ENCODE peak calls at places on chromosome 12, in five cellular contexts. L is A549, S is K562, I is HepG2, J is GM12878. T is an unnamed sample.
A peak's percentile ranks its signal among the peaks of the same experiment; 100 is the strongest.

GRCh38 chr12:25311501-25311900 is 60.8 kb upstream of the KRAS start:
- DNase-seq in L (no peak), S (no peak), I (no peak), J (no peak), T (no peak)

GRCh38 chr12:123989753-123990152 is 16.7 kb downstream of the ZNF664 start:
- DNase-seq in L (no peak), S (no peak), I (no peak), J (no peak), T (no peak)

GRCh38 chr12:30884804-30885203 is 41.7 kb upstream of the TSPAN11 start:
- DNase-seq in L (no peak), S (no peak), I (no peak), J (no peak), T (no peak)

GRCh38 chr12:88325076-88325827 is 183.1 kb downstream of the TMTC3 start:
- DNase-seq in L (peak; percentile 16), S (no peak), I (no peak), J (no peak), T (no peak)

GRCh38 chr12:53324113-53324778 is 2.8 kb upstream of the AAAS start:
- DNase-seq in L (no peak), S (peak; percentile 56), I (no peak), J (peak; percentile 56), T (peak; percentile 58)

GRCh38 chr12:5905757-5906156 is 39.3 kb downstream of the ANO2 start:
- DNase-seq in L (no peak), S (no peak), I (no peak), J (no peak), T (no peak)

GRCh38 chr12:57522887-57523705 is 472 bp downstream of the MBD6 start:
- DNase-seq in L (no peak), S (no peak), I (no peak), J (no peak), T (peak; percentile 82)

GRCh38 chr12:45745861-45746277 is 16.4 kb downstream of the ARID2 start:
- DNase-seq in L (no peak), S (no peak), I (no peak), J (no peak), T (peak; percentile 26)

GRCh38 chr12:51977320-51977753 is 25.8 kb downstream of the ACVR1B start:
- DNase-seq in L (no peak), S (no peak), I (peak; percentile 27), J (no peak), T (no peak)

GRCh38 chr12:123106640-123107359 is 44.1 kb downstream of the PITPNM2 start:
- DNase-seq in L (no peak), S (peak; percentile 70), I (no peak), J (no peak), T (no peak)

GRCh38 chr12:68932701-68933563 is at the start of gene CPM:
- DNase-seq in L (peak; percentile 78), S (peak; percentile 79), I (no peak), J (no peak), T (peak; percentile 72)

DNA sequence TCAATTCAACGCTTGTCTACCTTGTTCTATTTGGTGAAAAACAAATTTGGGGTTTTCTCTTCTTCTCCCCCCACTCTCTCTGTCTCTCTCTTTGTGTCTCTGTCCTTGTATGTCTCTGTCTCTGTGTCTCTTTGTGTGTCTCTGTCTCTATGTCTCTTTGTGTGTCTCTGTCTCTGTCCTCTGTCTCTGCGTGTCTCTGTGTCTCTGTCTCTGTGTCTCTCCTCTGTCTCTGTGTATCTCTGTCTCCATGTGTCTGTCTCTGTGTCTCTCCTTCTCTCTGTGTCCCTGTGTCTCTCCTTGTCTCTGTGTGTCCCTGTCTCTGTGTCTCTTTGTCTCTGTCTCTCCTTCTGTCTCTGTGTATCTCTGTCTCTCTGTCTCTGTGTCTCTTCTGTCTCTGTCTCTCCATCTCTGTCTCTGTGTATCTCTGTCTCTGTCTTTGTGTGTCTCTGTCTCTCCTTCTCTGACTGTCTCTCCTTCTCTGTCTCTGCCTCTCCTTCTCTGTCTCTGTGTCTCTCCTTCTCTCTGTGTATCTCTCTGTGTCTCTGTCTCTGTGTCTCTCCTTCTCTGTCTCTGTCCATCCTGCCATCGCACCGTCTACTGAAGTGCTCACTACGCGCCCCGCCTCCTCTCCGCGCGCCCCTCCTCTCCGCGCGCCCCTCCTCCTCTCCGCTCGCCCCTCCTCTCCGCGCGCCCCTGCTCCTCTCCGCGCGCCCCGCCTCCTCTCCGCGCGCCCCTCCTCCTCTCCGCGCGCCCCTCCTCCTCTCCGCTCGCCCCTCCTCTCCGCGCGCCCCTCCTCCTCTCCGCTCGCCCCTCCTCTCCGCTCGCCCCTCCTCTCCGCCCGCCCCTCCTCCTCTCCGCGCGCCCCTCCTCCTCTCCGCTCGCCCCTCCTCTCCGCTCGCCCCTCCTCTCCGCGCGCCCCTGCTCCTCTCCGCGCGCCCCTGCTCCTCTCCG is 12.8 kb downstream of the LRCOL1 start:
- DNase-seq in L (no peak), S (no peak), I (no peak), J (no peak), T (peak; percentile 73)
- TF ChIP-seq JUNB in L (no peak), S (no peak), I (no peak), J (no peak), T (no peak)

DNA sequence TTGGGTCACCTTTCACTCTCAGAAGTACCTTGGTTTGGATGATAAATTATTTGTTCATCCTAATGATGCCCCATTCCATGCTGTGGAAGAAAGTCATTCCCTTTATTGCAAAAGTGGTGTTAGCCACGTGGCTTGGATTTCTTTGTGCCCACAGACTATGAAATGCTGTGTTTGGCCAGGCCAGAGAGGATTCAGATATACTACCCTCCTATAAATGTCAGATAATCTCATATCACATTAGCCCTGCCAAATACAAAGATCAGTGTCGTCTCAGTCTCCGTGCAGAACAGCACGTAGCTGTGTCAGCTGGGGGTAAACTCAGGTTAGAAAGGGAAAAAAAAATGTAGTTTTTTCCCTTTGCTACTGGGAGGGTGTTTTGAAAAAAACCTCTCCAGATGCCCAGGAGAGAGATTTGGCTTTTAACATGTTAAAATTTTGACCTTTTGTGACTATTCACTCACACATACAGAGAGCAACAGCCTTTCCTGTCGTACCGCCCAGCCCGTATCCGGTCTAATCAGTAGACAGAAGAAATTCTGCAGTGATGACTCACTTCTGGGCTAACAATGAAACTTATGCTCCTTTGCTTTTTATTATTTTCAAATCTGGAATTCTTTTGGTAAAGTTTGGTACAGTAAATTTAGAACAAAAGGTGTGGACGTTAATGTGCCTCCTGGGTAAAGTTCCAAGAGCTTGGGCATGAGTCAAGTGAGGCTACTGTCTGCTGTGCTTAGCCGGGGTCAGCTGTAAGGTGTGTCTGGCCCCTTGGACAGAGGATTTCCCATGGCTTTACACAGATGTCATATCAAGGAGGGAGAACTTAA is 8.5 kb upstream of the PTPRB start:
- DNase-seq in L (peak; percentile 60), S (peak; percentile 70), I (peak; percentile 41), J (no peak), T (peak; percentile 41)
- TF ChIP-seq JUNB in L (peak; percentile 84), S (peak; percentile 42), I (no peak), J (no peak), T (no peak)

GRCh38 chr12:54689984-54690383 is 41.8 kb upstream of the DCD start:
- DNase-seq in L (no peak), S (no peak), I (no peak), J (no peak), T (peak; percentile 84)

GRCh38 chr12:54692353-54692752 is 44.2 kb upstream of the DCD start:
- DNase-seq in L (no peak), S (no peak), I (no peak), J (no peak), T (no peak)

GRCh38 chr12:54689034-54689372 is 40.8 kb upstream of the DCD start:
- DNase-seq in L (no peak), S (no peak), I (no peak), J (no peak), T (peak; percentile 54)

GRCh38 chr12:54684636-54685630 is 36.8 kb upstream of the DCD start:
- DNase-seq in L (no peak), S (no peak), I (no peak), J (no peak), T (peak; percentile 15)

DNA sequence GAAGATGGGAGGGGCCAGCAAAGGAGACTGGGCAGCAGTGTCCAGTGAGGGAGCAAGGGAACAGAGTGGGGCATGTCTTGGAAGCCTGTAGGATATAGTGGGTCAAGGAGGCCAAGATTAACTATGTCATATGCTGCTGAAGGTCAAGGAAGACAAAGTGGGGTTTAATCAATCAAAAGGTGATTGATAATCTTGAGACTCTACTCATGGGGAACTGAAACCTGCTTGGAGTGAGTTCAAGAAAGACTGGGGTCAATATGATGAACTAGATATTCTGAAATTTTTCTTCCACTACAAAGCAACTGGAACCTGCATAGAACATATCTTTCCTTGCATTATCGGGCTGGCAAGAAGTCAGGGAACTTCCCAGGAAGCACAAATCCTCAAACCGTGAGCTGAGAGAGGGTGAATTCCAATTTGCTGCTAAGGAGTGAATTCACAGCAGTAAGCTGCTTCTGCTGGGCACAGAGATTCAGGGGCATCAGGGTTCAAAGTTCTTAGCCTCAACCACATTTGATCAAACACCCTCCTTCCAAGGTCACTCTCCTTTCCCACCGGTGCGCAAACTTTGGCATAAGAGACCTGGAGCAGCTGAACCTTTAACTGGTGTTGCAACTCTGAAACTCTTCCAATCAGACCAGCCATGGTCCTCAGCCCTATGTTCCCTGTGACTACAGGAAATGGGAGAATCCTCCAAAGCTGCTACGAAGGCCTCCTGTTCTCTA is 40.3 kb upstream of the DCD start:
- DNase-seq in L (no peak), S (no peak), I (no peak), J (no peak), T (no peak)
- TF ChIP-seq JUNB in L (no peak), S (no peak), I (no peak), J (no peak), T (no peak)

GRCh38 chr12:116863275-116863767 is 17.9 kb downstream of the HRK start:
- DNase-seq in L (no peak), S (peak; percentile 48), I (peak; percentile 52), J (no peak), T (peak; percentile 82)
- TF ChIP-seq JUNB in L (no peak), S (no peak), I (no peak), J (no peak), T (no peak)

DNA sequence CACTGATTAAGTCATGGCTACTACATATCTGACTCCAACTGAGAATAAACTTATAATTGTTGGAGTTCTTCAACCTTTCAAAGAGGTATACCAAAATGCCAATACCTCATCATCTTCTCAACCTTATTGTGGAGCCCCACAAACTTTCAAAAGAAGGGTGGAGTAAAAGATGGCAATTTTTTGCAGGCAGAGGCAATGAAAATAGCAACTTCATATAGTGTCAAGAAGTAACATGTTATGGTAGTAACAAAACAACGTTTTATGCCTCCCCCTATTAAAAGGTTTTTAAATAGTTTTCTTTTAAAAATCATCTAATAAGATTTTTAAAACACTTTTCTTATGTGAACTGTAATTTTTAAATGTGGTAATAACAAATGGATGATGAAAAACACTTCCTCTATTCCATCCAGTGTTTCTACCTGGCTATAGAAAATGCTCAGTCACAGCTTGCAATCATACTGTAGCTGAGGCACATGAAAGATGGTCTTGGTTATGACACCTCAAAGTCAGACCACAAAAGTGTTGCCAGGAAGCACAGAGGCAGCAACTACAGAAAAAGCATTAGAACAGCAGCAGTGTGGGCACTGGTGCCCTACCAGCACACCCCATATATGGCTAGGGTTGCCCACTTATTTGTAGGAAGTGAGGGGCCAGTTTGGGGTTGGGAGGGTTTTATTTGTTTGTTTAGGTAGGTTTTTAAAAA is 7.0 kb downstream of the PPP1R12A start:
- DNase-seq in L (no peak), S (peak; percentile 37), I (no peak), J (peak; percentile 70), T (no peak)
- TF ChIP-seq JUNB in L (no peak), S (no peak), I (no peak), J (no peak), T (no peak)